ENCODE peak calls at places on chromosomes 16 and 17, in ten cellular contexts. One of them, this sample, is unnamed. For H3K4me1, the result is how much of the 10 kb centered on the place peaks cover.

GRCh38 chr17:56976941-56977570 is 875 bp upstream of the SCPEP1 start:
- DNase-seq in HCT116: no peak
- DNase-seq in suprapubic skin: no peak
- DNase-seq in stomach: no peak
- DNase-seq in Panc1: no peak
- DNase-seq in transverse colon: no peak
- DNase-seq in GM23338: no peak
- DNase-seq in breast epithelium: no peak
- DNase-seq in spleen: peak
- DNase-seq in endothelial cell of umbilical vein: peak
- DNase-seq in this sample: no peak

GRCh38 chr16:3950343-3951193 is 70.1 kb upstream of the CREBBP start:
- DNase-seq in HCT116: no peak
- DNase-seq in suprapubic skin: peak
- DNase-seq in stomach: peak
- DNase-seq in Panc1: no peak
- DNase-seq in transverse colon: peak
- DNase-seq in GM23338: no peak
- DNase-seq in breast epithelium: peak
- DNase-seq in spleen: no peak
- DNase-seq in endothelial cell of umbilical vein: peak
- DNase-seq in this sample: peak

GRCh38 chr17:81608082-81608481 is 28.8 kb downstream of the NPLOC4 start:
- DNase-seq in HCT116: no peak
- DNase-seq in suprapubic skin: no peak
- DNase-seq in stomach: no peak
- DNase-seq in Panc1: no peak
- DNase-seq in transverse colon: no peak
- DNase-seq in GM23338: no peak
- DNase-seq in breast epithelium: no peak
- DNase-seq in spleen: no peak
- DNase-seq in endothelial cell of umbilical vein: no peak
- DNase-seq in this sample: no peak

GRCh38 chr16:1874854-1875253 is 2.9 kb upstream of the MEIOB start:
- DNase-seq in HCT116: no peak
- DNase-seq in suprapubic skin: no peak
- DNase-seq in stomach: no peak
- DNase-seq in Panc1: no peak
- DNase-seq in transverse colon: no peak
- DNase-seq in GM23338: no peak
- DNase-seq in breast epithelium: no peak
- DNase-seq in spleen: no peak
- DNase-seq in endothelial cell of umbilical vein: no peak
- DNase-seq in this sample: no peak

GRCh38 chr16:53091508-53092211 is 36.9 kb downstream of the CHD9 start:
- DNase-seq in HCT116: no peak
- DNase-seq in suprapubic skin: peak
- DNase-seq in stomach: peak
- DNase-seq in Panc1: no peak
- DNase-seq in transverse colon: peak
- DNase-seq in GM23338: peak
- DNase-seq in breast epithelium: peak
- DNase-seq in spleen: no peak
- DNase-seq in endothelial cell of umbilical vein: peak
- DNase-seq in this sample: peak

GRCh38 chr17:43171761-43172487 is 910 bp downstream of the NBR1 start:
- DNase-seq in HCT116: peak
- DNase-seq in suprapubic skin: no peak
- DNase-seq in stomach: no peak
- DNase-seq in Panc1: peak
- DNase-seq in transverse colon: peak
- DNase-seq in GM23338: peak
- DNase-seq in breast epithelium: peak
- DNase-seq in spleen: no peak
- DNase-seq in endothelial cell of umbilical vein: peak
- DNase-seq in this sample: peak

GRCh38 chr16:86991679-86992078 is 325.5 kb downstream of the C16orf95 start:
- DNase-seq in HCT116: no peak
- DNase-seq in suprapubic skin: no peak
- DNase-seq in stomach: no peak
- DNase-seq in Panc1: no peak
- DNase-seq in transverse colon: no peak
- DNase-seq in GM23338: no peak
- DNase-seq in breast epithelium: no peak
- DNase-seq in spleen: no peak
- DNase-seq in endothelial cell of umbilical vein: no peak
- DNase-seq in this sample: peak

GRCh38 chr17:32998111-32998892 is 6.7 kb downstream of the SPACA3 start:
- DNase-seq in HCT116: peak
- DNase-seq in suprapubic skin: peak
- DNase-seq in stomach: peak
- DNase-seq in Panc1: peak
- DNase-seq in transverse colon: peak
- DNase-seq in GM23338: peak
- DNase-seq in breast epithelium: peak
- DNase-seq in spleen: peak
- DNase-seq in endothelial cell of umbilical vein: peak
- DNase-seq in this sample: peak

GRCh38 chr17:27559506-27559931 is 71.5 kb upstream of the LGALS9 start:
- DNase-seq in HCT116: no peak
- DNase-seq in suprapubic skin: peak
- DNase-seq in stomach: no peak
- DNase-seq in Panc1: no peak
- DNase-seq in transverse colon: no peak
- DNase-seq in GM23338: no peak
- DNase-seq in breast epithelium: no peak
- DNase-seq in spleen: peak
- DNase-seq in endothelial cell of umbilical vein: no peak
- DNase-seq in this sample: no peak

GRCh38 chr16:3020604-3021448 is 658 bp downstream of the TNFRSF12A start:
- DNase-seq in HCT116: peak
- DNase-seq in suprapubic skin: peak
- DNase-seq in stomach: peak
- DNase-seq in Panc1: peak
- DNase-seq in transverse colon: peak
- DNase-seq in GM23338: peak
- DNase-seq in breast epithelium: peak
- DNase-seq in spleen: peak
- DNase-seq in endothelial cell of umbilical vein: peak
- DNase-seq in this sample: peak

GRCh38 chr17:56600246-56600645 is 6.7 kb downstream of the NOG start:
- DNase-seq in HCT116: no peak
- DNase-seq in suprapubic skin: no peak
- DNase-seq in stomach: no peak
- DNase-seq in Panc1: no peak
- DNase-seq in transverse colon: no peak
- DNase-seq in GM23338: no peak
- DNase-seq in breast epithelium: no peak
- DNase-seq in spleen: no peak
- DNase-seq in endothelial cell of umbilical vein: no peak
- DNase-seq in this sample: no peak

GRCh38 chr17:10585529-10585928 is 36.1 kb upstream of the MYH2 start:
- DNase-seq in HCT116: no peak
- DNase-seq in suprapubic skin: no peak
- DNase-seq in stomach: no peak
- DNase-seq in Panc1: no peak
- DNase-seq in transverse colon: no peak
- DNase-seq in GM23338: no peak
- DNase-seq in breast epithelium: no peak
- DNase-seq in spleen: no peak
- DNase-seq in endothelial cell of umbilical vein: no peak
- DNase-seq in this sample: no peak

GRCh38 chr16:80976946-80977345 is 29.7 kb downstream of the CMC2 start:
- DNase-seq in HCT116: no peak
- DNase-seq in suprapubic skin: no peak
- DNase-seq in stomach: no peak
- DNase-seq in Panc1: no peak
- DNase-seq in transverse colon: no peak
- DNase-seq in GM23338: no peak
- DNase-seq in breast epithelium: no peak
- DNase-seq in spleen: no peak
- DNase-seq in endothelial cell of umbilical vein: no peak
- DNase-seq in this sample: no peak

GRCh38 chr16:80984124-80984892 is 22.4 kb downstream of the CMC2 start:
- DNase-seq in HCT116: no peak
- DNase-seq in suprapubic skin: no peak
- DNase-seq in stomach: no peak
- DNase-seq in Panc1: no peak
- DNase-seq in transverse colon: no peak
- DNase-seq in GM23338: no peak
- DNase-seq in breast epithelium: no peak
- DNase-seq in spleen: no peak
- DNase-seq in endothelial cell of umbilical vein: no peak
- DNase-seq in this sample: no peak

GRCh38 chr16:80985611-80986010 is 21.1 kb downstream of the CMC2 start:
- DNase-seq in HCT116: no peak
- DNase-seq in suprapubic skin: no peak
- DNase-seq in stomach: no peak
- DNase-seq in Panc1: no peak
- DNase-seq in transverse colon: no peak
- DNase-seq in GM23338: no peak
- DNase-seq in breast epithelium: no peak
- DNase-seq in spleen: no peak
- DNase-seq in endothelial cell of umbilical vein: peak
- DNase-seq in this sample: no peak

GRCh38 chr16:80982646-80983045 is 24.0 kb downstream of the CMC2 start:
- DNase-seq in HCT116: no peak
- DNase-seq in suprapubic skin: no peak
- DNase-seq in stomach: no peak
- DNase-seq in Panc1: no peak
- DNase-seq in transverse colon: no peak
- DNase-seq in GM23338: no peak
- DNase-seq in breast epithelium: no peak
- DNase-seq in spleen: no peak
- DNase-seq in endothelial cell of umbilical vein: no peak
- DNase-seq in this sample: no peak

GRCh38 chr16:80981103-80981502 is 25.6 kb downstream of the CMC2 start:
- DNase-seq in HCT116: no peak
- DNase-seq in suprapubic skin: no peak
- DNase-seq in stomach: no peak
- DNase-seq in Panc1: no peak
- DNase-seq in transverse colon: no peak
- DNase-seq in GM23338: no peak
- DNase-seq in breast epithelium: no peak
- DNase-seq in spleen: no peak
- DNase-seq in endothelial cell of umbilical vein: no peak
- DNase-seq in this sample: no peak
- TF ChIP-seq POLR2AphosphoS5 in HCT116: no peak
- TF ChIP-seq POLR2AphosphoS5 in suprapubic skin: no peak
- TF ChIP-seq POLR2AphosphoS5 in stomach: no peak
- TF ChIP-seq POLR2AphosphoS5 in Panc1: no peak
- TF ChIP-seq POLR2AphosphoS5 in transverse colon: no peak
- TF ChIP-seq POLR2AphosphoS5 in GM23338: no peak
- TF ChIP-seq POLR2AphosphoS5 in breast epithelium: no peak
- TF ChIP-seq POLR2AphosphoS5 in spleen: no peak
- TF ChIP-seq POLR2AphosphoS5 in endothelial cell of umbilical vein: no peak
- TF ChIP-seq POLR2AphosphoS5 in this sample: no peak

GRCh38 chr17:77318021-77318420 is 177.3 kb downstream of the SEC14L1 start:
- DNase-seq in HCT116: no peak
- DNase-seq in suprapubic skin: peak
- DNase-seq in stomach: no peak
- DNase-seq in Panc1: no peak
- DNase-seq in transverse colon: peak
- DNase-seq in GM23338: no peak
- DNase-seq in breast epithelium: no peak
- DNase-seq in spleen: peak
- DNase-seq in endothelial cell of umbilical vein: no peak
- DNase-seq in this sample: peak
- TF ChIP-seq CTCF in HCT116: no peak
- TF ChIP-seq CTCF in suprapubic skin: no peak
- TF ChIP-seq CTCF in stomach: no peak
- TF ChIP-seq CTCF in Panc1: no peak
- TF ChIP-seq CTCF in transverse colon: no peak
- TF ChIP-seq CTCF in GM23338: no peak
- TF ChIP-seq CTCF in breast epithelium: no peak
- TF ChIP-seq CTCF in spleen: no peak
- TF ChIP-seq CTCF in endothelial cell of umbilical vein: no peak
- TF ChIP-seq CTCF in this sample: no peak

DNA sequence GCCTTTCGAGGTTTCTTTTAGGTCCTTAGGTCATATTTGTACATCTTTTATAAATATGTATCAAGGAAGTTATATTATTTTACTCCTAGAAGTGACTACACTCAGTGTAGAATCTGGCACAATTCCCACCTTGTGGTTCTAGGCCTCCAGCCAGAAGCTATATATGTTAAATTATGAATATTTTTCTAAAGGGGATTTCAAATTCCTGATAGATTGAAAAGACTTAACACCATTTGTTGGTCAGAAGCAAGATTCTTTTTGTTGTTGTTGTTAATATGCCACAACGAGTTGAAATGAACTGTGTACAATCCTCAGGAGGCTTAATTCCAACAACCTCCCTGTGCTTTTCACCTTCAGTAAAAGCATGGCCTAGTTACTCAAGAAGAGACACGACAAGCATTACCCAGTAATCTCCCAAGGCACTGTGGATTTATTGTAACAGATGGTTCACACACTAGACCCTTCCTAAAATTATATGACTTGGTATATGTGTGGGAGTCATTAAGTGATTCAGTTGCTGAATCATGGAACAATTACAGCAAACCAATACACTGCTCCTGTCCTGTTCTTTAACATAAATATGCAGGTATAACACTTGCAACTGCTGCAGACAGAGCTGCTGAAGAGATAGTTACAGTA is 964.3 kb upstream of the GOT2 start:
- DNase-seq in HCT116: no peak
- DNase-seq in suprapubic skin: no peak
- DNase-seq in stomach: no peak
- DNase-seq in Panc1: no peak
- DNase-seq in transverse colon: no peak
- DNase-seq in GM23338: no peak
- DNase-seq in breast epithelium: no peak
- DNase-seq in spleen: no peak
- DNase-seq in endothelial cell of umbilical vein: peak
- DNase-seq in this sample: no peak
- H3K4me1 ChIP-seq in HCT116: under half
- H3K4me1 ChIP-seq in suprapubic skin: under half
- H3K4me1 ChIP-seq in stomach: under half
- H3K4me1 ChIP-seq in Panc1: under half
- H3K4me1 ChIP-seq in transverse colon: under half
- H3K4me1 ChIP-seq in GM23338: under half
- H3K4me1 ChIP-seq in breast epithelium: under half
- H3K4me1 ChIP-seq in spleen: under half
- H3K4me1 ChIP-seq in endothelial cell of umbilical vein: under half
- H3K4me1 ChIP-seq in this sample: under half

DNA sequence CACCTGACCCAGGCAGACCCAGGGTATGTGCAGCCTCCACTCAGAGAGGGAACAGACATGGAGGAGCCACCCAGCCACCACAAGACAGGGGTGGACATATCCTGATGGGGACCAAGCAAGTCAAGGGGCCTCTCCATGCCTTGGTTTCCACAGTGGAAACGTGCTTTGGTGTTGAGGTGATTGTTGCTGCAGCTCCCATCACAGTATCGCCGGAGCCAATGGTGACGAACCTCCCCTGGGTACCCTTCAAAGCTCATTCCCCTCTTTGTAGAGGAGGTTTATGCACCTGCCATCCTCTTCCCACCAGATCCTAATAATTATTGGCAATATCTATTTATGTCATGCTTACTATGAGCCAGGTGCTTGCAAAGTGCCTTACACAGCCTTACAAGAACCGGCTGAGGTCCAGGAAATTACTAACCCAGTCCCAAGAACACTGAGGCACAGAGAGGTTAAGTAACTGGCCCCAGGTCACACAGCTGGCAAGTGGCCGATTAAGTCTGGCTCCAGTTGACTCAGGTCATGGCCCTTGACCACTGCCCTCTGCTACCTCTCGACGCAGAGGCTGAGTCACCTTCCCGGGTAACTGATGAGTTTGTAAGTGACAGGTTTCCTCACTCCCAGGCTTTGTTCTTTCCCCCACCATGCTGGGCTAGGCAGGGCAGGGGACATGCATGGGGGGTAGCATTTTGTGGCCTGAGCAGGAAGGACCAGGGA is 20.6 kb downstream of the SLC12A3 start:
- DNase-seq in HCT116: no peak
- DNase-seq in suprapubic skin: no peak
- DNase-seq in stomach: no peak
- DNase-seq in Panc1: no peak
- DNase-seq in transverse colon: no peak
- DNase-seq in GM23338: no peak
- DNase-seq in breast epithelium: no peak
- DNase-seq in spleen: no peak
- DNase-seq in endothelial cell of umbilical vein: no peak
- DNase-seq in this sample: no peak
- TF ChIP-seq POLR2AphosphoS5 in HCT116: no peak
- TF ChIP-seq POLR2AphosphoS5 in suprapubic skin: no peak
- TF ChIP-seq POLR2AphosphoS5 in stomach: no peak
- TF ChIP-seq POLR2AphosphoS5 in Panc1: no peak
- TF ChIP-seq POLR2AphosphoS5 in transverse colon: no peak
- TF ChIP-seq POLR2AphosphoS5 in GM23338: no peak
- TF ChIP-seq POLR2AphosphoS5 in breast epithelium: no peak
- TF ChIP-seq POLR2AphosphoS5 in spleen: no peak
- TF ChIP-seq POLR2AphosphoS5 in endothelial cell of umbilical vein: no peak
- TF ChIP-seq POLR2AphosphoS5 in this sample: no peak

This sample was measured in sigmoid colon.